ENCODE peak calls at places on chromosomes 5 and 9, in five cellular contexts. L is cardiac fibroblast, D is AG10803, E is neural progenitor cell, I is neural crest cell. O is an unnamed sample.

GRCh38 chr9:77454668-77455067 is 193.5 kb downstream of the GNA14 start:
- DNase-seq in L (peak; percentile 84), D (peak; percentile 51), E (no peak), I (no peak), O (no peak)

GRCh38 chr9:122904466-122904822 is 715 bp downstream of the RC3H2 start:
- DNase-seq in E (peak; percentile 86), I (peak; percentile 46), L (peak; percentile 57), D (peak; percentile 41), O (no peak)

GRCh38 chr5:139660916-139661814 is 13.0 kb downstream of the CXXC5 start:
- DNase-seq in I (no peak), E (peak; percentile 63), D (peak; percentile 95), L (peak; percentile 93), O (peak; percentile 78)

GRCh38 chr9:119500072-119500771 is 131.0 kb upstream of the BRINP1 start:
- DNase-seq in I (no peak), D (no peak), L (no peak), E (no peak), O (no peak)

GRCh38 chr9:97038551-97038908 is 412 bp downstream of the CTSV start:
- DNase-seq in I (no peak), E (no peak), L (no peak), D (no peak), O (no peak)

GRCh38 chr5:173782671-173783101 is 105.5 kb upstream of the CPEB4 start:
- DNase-seq in D (peak; percentile 34), L (no peak), E (no peak), I (no peak), O (no peak)

GRCh38 chr9:28801144-28801799 is 1228.0 kb upstream of the C9orf72 start:
- DNase-seq in E (no peak), I (no peak), D (no peak), L (no peak), O (no peak)

GRCh38 chr9:2870340-2870739 is 26.4 kb upstream of the PUM3 start:
- DNase-seq in D (no peak), I (no peak), L (no peak), E (no peak), O (no peak)

GRCh38 chr5:79171846-79172245 is 60.2 kb downstream of the BHMT start:
- DNase-seq in I (no peak), L (no peak), E (peak; percentile 6), D (no peak), O (no peak)

GRCh38 chr5:92849798-92850197 is 731.2 kb downstream of the NR2F1-AS1 start:
- DNase-seq in E (no peak), L (no peak), D (no peak), I (no peak), O (no peak)

GRCh38 chr9:126861707-126862460 is 1.4 kb downstream of the ZBTB34 start:
- DNase-seq in L (peak; percentile 66), D (peak; percentile 53), E (peak; percentile 44), I (no peak), O (no peak)

GRCh38 chr5:96881511-96882115 is 5.3 kb downstream of the ERAP2 start:
- DNase-seq in I (no peak), D (peak; percentile 40), E (no peak), L (peak; percentile 78), O (no peak)

GRCh38 chr5:45696206-45696836 is at the start of gene HCN1:
- DNase-seq in D (peak; percentile 73), E (peak; percentile 94), I (peak; percentile 87), L (peak; percentile 68), O (peak; percentile 31)

GRCh38 chr9:90890146-90890545 is 88.5 kb downstream of the SYK start:
- DNase-seq in D (no peak), L (no peak), E (peak; percentile 42), I (peak; percentile 16), O (no peak)

GRCh38 chr5:113824307-113824706 is 310.8 kb downstream of the YTHDC2 start:
- DNase-seq in L (no peak), D (no peak), E (no peak), I (no peak), O (no peak)

GRCh38 chr9:111759762-111760639 is 34.7 kb downstream of the SHOC1 start:
- DNase-seq in D (peak; percentile 89), I (peak; percentile 36), L (peak; percentile 95), E (peak; percentile 60), O (no peak)

GRCh38 chr5:101860563-101860962 is 435.5 kb downstream of the SLCO4C1 start:
- DNase-seq in L (no peak), D (no peak), I (no peak), E (no peak), O (no peak)

GRCh38 chr5:107705390-107706014 is 34.8 kb upstream of the EFNA5 start:
- DNase-seq in L (peak; percentile 69), I (no peak), E (no peak), D (peak; percentile 43), O (no peak)

GRCh38 chr9:32554107-32554506 is 1.7 kb upstream of the TOPORS start:
- DNase-seq in E (no peak), I (no peak), L (peak; percentile 10), D (peak; percentile 15), O (no peak)

GRCh38 chr5:38616061-38616460 is 59.6 kb upstream of the LIFR start:
- DNase-seq in E (no peak), L (peak; percentile 18), I (no peak), D (peak; percentile 91), O (no peak)

GRCh38 chr9:71719088-71719487 is 49.2 kb downstream of the CEMIP2 start:
- DNase-seq in D (no peak), L (no peak), I (no peak), E (no peak), O (no peak)

GRCh38 chr9:134993416-134993815 is 75.7 kb upstream of the FCN1 start:
- DNase-seq in I (no peak), L (no peak), E (no peak), D (no peak), O (no peak)

GRCh38 chr9:136901516-136902258 is 15.4 kb downstream of the TRAF2 start:
- DNase-seq in E (no peak), I (no peak), D (peak; percentile 44), L (peak; percentile 63), O (no peak)

GRCh38 chr9:127561491-127562270 is 50.4 kb upstream of the STXBP1 start:
- DNase-seq in I (no peak), D (peak; percentile 99), L (peak; percentile 99), E (peak; percentile 44), O (peak; percentile 67)

GRCh38 chr9:113875917-113876805 is at the start of gene ZNF618:
- DNase-seq in L (peak; percentile 16), E (peak; percentile 81), D (peak; percentile 27), I (peak; percentile 37), O (no peak)

GRCh38 chr5:103066346-103066745 is 53.6 kb downstream of the GIN1 start:
- DNase-seq in D (no peak), I (no peak), E (no peak), L (no peak), O (no peak)

GRCh38 chr9:127694890-127695735 is 11.7 kb upstream of the CFAP157 start:
- DNase-seq in I (no peak), D (peak; percentile 80), E (no peak), L (peak; percentile 14), O (no peak)

DNA sequence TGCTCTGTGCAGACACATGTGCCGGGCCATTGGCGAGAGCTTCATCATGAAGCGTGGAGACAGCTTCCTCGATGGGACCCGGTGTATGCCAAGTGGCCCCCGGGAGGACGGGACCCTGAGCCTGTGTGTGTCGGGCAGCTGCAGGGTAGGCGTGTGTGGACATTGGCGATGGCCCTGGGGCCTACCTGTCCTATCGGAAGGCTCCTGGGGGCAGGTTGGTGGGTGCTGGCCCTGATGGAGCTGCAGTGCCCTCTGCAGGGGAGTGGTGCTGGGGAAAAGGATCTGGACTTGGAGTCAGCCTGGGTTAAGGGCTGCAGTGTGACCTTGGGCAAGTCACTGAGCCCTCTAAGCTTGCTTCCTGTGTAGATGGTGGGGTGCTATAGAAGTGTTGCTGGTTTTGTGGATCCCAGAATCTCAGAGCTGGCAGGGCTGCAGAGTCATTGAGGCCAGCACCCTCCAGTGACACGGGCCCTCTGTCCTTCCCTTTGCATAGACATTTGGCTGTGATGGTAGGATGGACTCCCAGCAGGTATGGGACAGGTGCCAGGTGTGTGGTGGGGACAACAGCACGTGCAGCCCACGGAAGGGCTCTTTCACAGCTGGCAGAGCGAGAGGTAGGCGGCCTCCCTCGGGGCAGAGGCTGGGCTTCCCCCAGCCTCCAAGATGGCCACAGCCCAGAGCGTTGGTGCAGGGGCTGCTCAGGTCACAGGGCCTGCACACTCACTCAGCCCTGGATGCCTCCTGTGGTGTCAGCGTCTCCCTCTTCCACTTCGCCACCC is 15.8 kb downstream of the ADAMTS13 start:
- DNase-seq in I (no peak), D (no peak), E (no peak), L (no peak), O (no peak)
- TF ChIP-seq CTCF in I (no peak), D (no peak), E (peak; percentile 21), L (peak; percentile 13), O (no peak)

GRCh38 chr9:95115104-95115503 is 202.4 kb downstream of the FANCC start:
- DNase-seq in I (no peak), E (no peak), L (no peak), D (no peak), O (no peak)

GRCh38 chr9:95116820-95117204 is 200.7 kb downstream of the FANCC start:
- DNase-seq in L (no peak), D (no peak), I (no peak), E (no peak), O (no peak)

GRCh38 chr9:95112436-95113280 is 204.9 kb downstream of the FANCC start:
- DNase-seq in E (no peak), L (no peak), I (no peak), D (no peak), O (no peak)

GRCh38 chr9:95111716-95112115 is 205.8 kb downstream of the FANCC start:
- DNase-seq in I (no peak), E (no peak), L (no peak), D (no peak), O (no peak)

GRCh38 chr9:95116002-95116819 is 201.3 kb downstream of the FANCC start:
- DNase-seq in E (peak; percentile 65), L (no peak), I (no peak), D (no peak), O (no peak)
- TF ChIP-seq CTCF in E (peak; percentile 70), L (peak; percentile 26), I (peak; percentile 44), D (no peak), O (no peak)

DNA sequence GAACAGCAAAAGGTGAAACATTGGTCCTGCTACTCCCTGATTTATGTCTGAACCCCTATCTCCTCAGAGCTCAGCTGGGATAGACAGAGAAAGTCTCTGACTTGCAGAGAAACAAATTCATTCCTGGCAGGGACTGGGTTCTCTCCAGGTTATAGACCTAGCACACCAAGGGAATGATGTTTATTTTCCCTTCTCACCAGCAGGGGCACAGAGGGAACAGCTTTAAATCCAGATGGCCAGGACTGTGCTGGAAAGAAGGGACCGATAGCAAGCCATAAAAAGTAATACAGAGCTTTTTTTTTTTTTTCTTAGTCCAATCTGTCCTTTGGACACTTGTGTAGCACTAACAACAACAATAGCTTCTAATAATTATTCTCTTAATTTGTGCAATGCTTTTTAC is 141.1 kb upstream of the C9orf72 start:
- DNase-seq in L (no peak), I (no peak), E (no peak), D (no peak), O (no peak)
- TF ChIP-seq CTCF in L (no peak), I (peak; percentile 48), E (peak; percentile 40), D (no peak), O (no peak)

GRCh38 chr9:109198736-109199384 is 31.8 kb upstream of the FRRS1L start:
- DNase-seq in D (no peak), E (peak; percentile 22), I (no peak), L (no peak), O (no peak)

GRCh38 chr9:109199676-109200075 is 32.6 kb upstream of the FRRS1L start:
- DNase-seq in L (no peak), I (no peak), E (no peak), D (no peak), O (no peak)

GRCh38 chr9:109206670-109207069 is 39.6 kb upstream of the FRRS1L start:
- DNase-seq in I (no peak), L (peak; percentile 30), D (no peak), E (peak; percentile 32), O (no peak)

GRCh38 chr9:109205526-109205925 is 38.5 kb upstream of the FRRS1L start:
- DNase-seq in E (no peak), L (no peak), I (no peak), D (no peak), O (no peak)

GRCh38 chr9:109203761-109204360 is 36.8 kb upstream of the FRRS1L start:
- DNase-seq in D (no peak), I (no peak), L (no peak), E (no peak), O (no peak)
- TF ChIP-seq CTCF in D (no peak), I (no peak), L (no peak), E (no peak), O (no peak)